ENCODE peak calls at places on chromosomes 11 and 22, in eight cellular contexts. One of them, this sample, is unnamed.

GRCh38 chr22:38454361-38455062 is 487 bp downstream of the KCNJ4 start:
- DNase-seq in substantia nigra: no peak
- DNase-seq in Daoy: no peak
- DNase-seq in RWPE1: no peak
- DNase-seq in lower leg skin: no peak
- DNase-seq in stimulated activated CD4-positive, alpha-beta T cell treated with anti-CD3 and anti-CD28 coated beads, Interleukin-2, amount 100 ng/mL, for 48 hours: no peak
- DNase-seq in fibroblast of pulmonary artery: no peak
- DNase-seq in thoracic aorta: no peak
- DNase-seq in this sample: no peak

GRCh38 chr11:78208257-78209165 is 19.8 kb downstream of the USP35 start:
- DNase-seq in thoracic aorta: no peak
- DNase-seq in Daoy: no peak
- DNase-seq in stimulated activated CD4-positive, alpha-beta T cell treated with anti-CD3 and anti-CD28 coated beads, Interleukin-2, amount 100 ng/mL, for 48 hours: no peak
- DNase-seq in lower leg skin: no peak
- DNase-seq in fibroblast of pulmonary artery: peak
- DNase-seq in RWPE1: no peak
- DNase-seq in substantia nigra: no peak
- DNase-seq in this sample: no peak

GRCh38 chr22:32717337-32718240 is 83.9 kb upstream of the TIMP3 start:
- DNase-seq in substantia nigra: no peak
- DNase-seq in Daoy: no peak
- DNase-seq in lower leg skin: no peak
- DNase-seq in fibroblast of pulmonary artery: peak
- DNase-seq in thoracic aorta: no peak
- DNase-seq in stimulated activated CD4-positive, alpha-beta T cell treated with anti-CD3 and anti-CD28 coated beads, Interleukin-2, amount 100 ng/mL, for 48 hours: no peak
- DNase-seq in RWPE1: peak
- DNase-seq in this sample: no peak

GRCh38 chr11:67054851-67055523 is 1.7 kb upstream of the RHOD start:
- DNase-seq in thoracic aorta: no peak
- DNase-seq in Daoy: peak
- DNase-seq in RWPE1: peak
- DNase-seq in stimulated activated CD4-positive, alpha-beta T cell treated with anti-CD3 and anti-CD28 coated beads, Interleukin-2, amount 100 ng/mL, for 48 hours: no peak
- DNase-seq in fibroblast of pulmonary artery: peak
- DNase-seq in lower leg skin: peak
- DNase-seq in substantia nigra: no peak
- DNase-seq in this sample: peak

GRCh38 chr11:1152316-1153104 is 5.2 kb upstream of the MUC5AC start:
- DNase-seq in thoracic aorta: no peak
- DNase-seq in stimulated activated CD4-positive, alpha-beta T cell treated with anti-CD3 and anti-CD28 coated beads, Interleukin-2, amount 100 ng/mL, for 48 hours: no peak
- DNase-seq in RWPE1: no peak
- DNase-seq in fibroblast of pulmonary artery: peak
- DNase-seq in lower leg skin: peak
- DNase-seq in Daoy: peak
- DNase-seq in substantia nigra: no peak
- DNase-seq in this sample: peak

GRCh38 chr22:48703265-48703941 is 1124.3 kb downstream of the BRD1 start:
- DNase-seq in Daoy: no peak
- DNase-seq in thoracic aorta: no peak
- DNase-seq in fibroblast of pulmonary artery: no peak
- DNase-seq in lower leg skin: no peak
- DNase-seq in substantia nigra: no peak
- DNase-seq in RWPE1: no peak
- DNase-seq in stimulated activated CD4-positive, alpha-beta T cell treated with anti-CD3 and anti-CD28 coated beads, Interleukin-2, amount 100 ng/mL, for 48 hours: no peak
- DNase-seq in this sample: no peak

GRCh38 chr22:27537481-27537891 is 264.1 kb downstream of the MN1 start:
- DNase-seq in thoracic aorta: no peak
- DNase-seq in Daoy: no peak
- DNase-seq in fibroblast of pulmonary artery: peak
- DNase-seq in RWPE1: no peak
- DNase-seq in substantia nigra: no peak
- DNase-seq in stimulated activated CD4-positive, alpha-beta T cell treated with anti-CD3 and anti-CD28 coated beads, Interleukin-2, amount 100 ng/mL, for 48 hours: no peak
- DNase-seq in lower leg skin: no peak
- DNase-seq in this sample: no peak

GRCh38 chr11:69950120-69950519 is 128.0 kb upstream of the ANO1 start:
- DNase-seq in stimulated activated CD4-positive, alpha-beta T cell treated with anti-CD3 and anti-CD28 coated beads, Interleukin-2, amount 100 ng/mL, for 48 hours: peak
- DNase-seq in Daoy: peak
- DNase-seq in RWPE1: peak
- DNase-seq in substantia nigra: no peak
- DNase-seq in lower leg skin: no peak
- DNase-seq in fibroblast of pulmonary artery: no peak
- DNase-seq in thoracic aorta: no peak
- DNase-seq in this sample: no peak

GRCh38 chr11:834371-835316 is 1.9 kb downstream of the CD151 start:
- DNase-seq in lower leg skin: no peak
- DNase-seq in thoracic aorta: peak
- DNase-seq in Daoy: peak
- DNase-seq in substantia nigra: no peak
- DNase-seq in stimulated activated CD4-positive, alpha-beta T cell treated with anti-CD3 and anti-CD28 coated beads, Interleukin-2, amount 100 ng/mL, for 48 hours: no peak
- DNase-seq in RWPE1: peak
- DNase-seq in fibroblast of pulmonary artery: peak
- DNase-seq in this sample: peak

GRCh38 chr11:76602431-76602861 is 68.1 kb downstream of the LRRC32 start:
- DNase-seq in substantia nigra: no peak
- DNase-seq in RWPE1: no peak
- DNase-seq in lower leg skin: peak
- DNase-seq in Daoy: peak
- DNase-seq in fibroblast of pulmonary artery: peak
- DNase-seq in thoracic aorta: no peak
- DNase-seq in stimulated activated CD4-positive, alpha-beta T cell treated with anti-CD3 and anti-CD28 coated beads, Interleukin-2, amount 100 ng/mL, for 48 hours: no peak
- DNase-seq in this sample: no peak

GRCh38 chr11:11347583-11347982 is 5.5 kb downstream of the CSNK2A3 start:
- DNase-seq in stimulated activated CD4-positive, alpha-beta T cell treated with anti-CD3 and anti-CD28 coated beads, Interleukin-2, amount 100 ng/mL, for 48 hours: no peak
- DNase-seq in thoracic aorta: no peak
- DNase-seq in substantia nigra: no peak
- DNase-seq in fibroblast of pulmonary artery: no peak
- DNase-seq in lower leg skin: no peak
- DNase-seq in Daoy: no peak
- DNase-seq in RWPE1: no peak
- DNase-seq in this sample: no peak

GRCh38 chr11:132028380-132029240 is 658.2 kb downstream of the NTM start:
- DNase-seq in thoracic aorta: no peak
- DNase-seq in substantia nigra: no peak
- DNase-seq in lower leg skin: no peak
- DNase-seq in stimulated activated CD4-positive, alpha-beta T cell treated with anti-CD3 and anti-CD28 coated beads, Interleukin-2, amount 100 ng/mL, for 48 hours: no peak
- DNase-seq in Daoy: peak
- DNase-seq in RWPE1: peak
- DNase-seq in fibroblast of pulmonary artery: peak
- DNase-seq in this sample: no peak

This sample was measured in HTR-8/SVneo.